ENCODE peak calls at places on chromosome 3, in five cellular contexts. X, S, W, H and O are unnamed samples.

GRCh38 chr3:169146112-169146665 is 517.3 kb downstream of the MECOM start:
- DNase-seq in H (no peak), S (peak), W (no peak), X (peak), O (no peak)

GRCh38 chr3:21835266-21835665 is 84.3 kb upstream of the ZNF385D start:
- DNase-seq in H (no peak), S (peak), W (no peak), X (no peak), O (no peak)

GRCh38 chr3:160885791-160886286 is 129.8 kb downstream of the PPM1L start:
- DNase-seq in X (peak), S (peak), W (no peak), H (no peak), O (no peak)

GRCh38 chr3:128482857-128483656 is 9.9 kb downstream of the GATA2 start:
- DNase-seq in X (peak), H (no peak), W (peak), S (peak), O (no peak)

GRCh38 chr3:145116769-145117168 is 1044.2 kb downstream of the PLOD2 start:
- DNase-seq in S (no peak), W (no peak), X (no peak), H (no peak), O (no peak)

GRCh38 chr3:148631124-148631903 is 66.4 kb upstream of the AGTR1 start:
- DNase-seq in W (no peak), H (no peak), S (peak), X (no peak), O (peak)

GRCh38 chr3:51621091-51621892 is 49.8 kb upstream of the TEX264 start:
- DNase-seq in S (peak), X (no peak), W (no peak), H (no peak), O (no peak)

GRCh38 chr3:50254577-50255250 is 14.2 kb upstream of the SEMA3B start:
- DNase-seq in X (peak), S (peak), H (no peak), W (no peak), O (no peak)

GRCh38 chr3:42692667-42693529 is 7.6 kb downstream of the KLHL40 start:
- DNase-seq in W (no peak), S (no peak), H (no peak), X (no peak), O (no peak)